ENCODE peak calls at places on chromosomes 4 and X, in eight cellular contexts. I is NCI-H460, L is fibroblast of lung, V is NCI-H1694 treated with DMSO at 0.1 percent for 48 hours, G is NCI-H2081, J is kidney, X is left ventricle myocardium inferior, P is NCI-H1092. Y is an unnamed sample.

GRCh38 chrX:66022742-66023725 is 16.8 kb downstream of the VSIG4 start:
- DNase-seq in I (no peak), L (no peak), V (no peak), G (no peak), J (no peak), X (no peak), P (no peak), Y (no peak)

GRCh38 chr4:66736593-66736992 is 808.7 kb downstream of the CENPC start:
- DNase-seq in I (no peak), L (no peak), V (no peak), G (peak; percentile 14), J (no peak), X (no peak), P (peak; percentile 27), Y (no peak)

GRCh38 chr4:38119663-38120374 is 159.6 kb downstream of the PTTG2 start:
- DNase-seq in I (no peak), L (peak; percentile 82), V (no peak), G (no peak), J (peak; percentile 79), X (no peak), P (no peak), Y (peak; percentile 79)

GRCh38 chr4:55485821-55486220 is 60.9 kb downstream of the CLOCK start:
- DNase-seq in I (no peak), L (no peak), V (no peak), G (no peak), J (no peak), X (no peak), P (no peak), Y (no peak)

GRCh38 chr4:8488791-8489369 is 48.3 kb downstream of the TRMT44 start:
- DNase-seq in I (no peak), L (no peak), V (no peak), G (no peak), J (no peak), X (no peak), P (no peak), Y (no peak)

GRCh38 chr4:26821677-26822503 is 38.8 kb upstream of the STIM2 start:
- DNase-seq in I (no peak), L (no peak), V (no peak), G (no peak), J (no peak), X (no peak), P (no peak), Y (no peak)

GRCh38 chr4:182062936-182063335 is 180.3 kb upstream of the TENM3 start:
- DNase-seq in I (peak; percentile 14), L (peak; percentile 95), V (no peak), G (no peak), J (no peak), X (no peak), P (no peak), Y (no peak)

GRCh38 chr4:48899950-48900349 is 6.6 kb downstream of the OCIAD2 start:
- DNase-seq in I (no peak), L (peak; percentile 86), V (no peak), G (no peak), J (no peak), X (no peak), P (no peak), Y (no peak)

GRCh38 chr4:4849524-4850193 is 9.8 kb upstream of the MSX1 start:
- DNase-seq in I (no peak), L (no peak), V (no peak), G (no peak), J (no peak), X (no peak), P (no peak), Y (no peak)

GRCh38 chr4:168645933-168646768 is 149.3 kb downstream of the PALLD start:
- DNase-seq in I (no peak), L (no peak), V (peak; percentile 83), G (peak; percentile 69), J (no peak), X (peak; percentile 31), P (peak; percentile 86), Y (no peak)

GRCh38 chr4:125331116-125331515 is 16.4 kb downstream of the FAT4 start:
- DNase-seq in I (no peak), L (peak; percentile 9), V (no peak), G (no peak), J (no peak), X (no peak), P (no peak), Y (no peak)

GRCh38 chr4:53576676-53577372 is 14.5 kb downstream of the LNX1 start:
- DNase-seq in I (no peak), L (peak; percentile 43), V (no peak), G (no peak), J (no peak), X (no peak), P (no peak), Y (no peak)

GRCh38 chr4:113278324-113278934 is 229.0 kb downstream of the ANK2 start:
- DNase-seq in I (peak; percentile 69), L (peak; percentile 74), V (peak; percentile 38), G (peak; percentile 73), J (peak; percentile 53), X (peak; percentile 40), P (peak; percentile 71), Y (peak; percentile 39)

GRCh38 chr4:137623013-137623412 is 90.7 kb upstream of the PCDH18 start:
- DNase-seq in I (no peak), L (no peak), V (no peak), G (no peak), J (no peak), X (no peak), P (peak; percentile 58), Y (no peak)

Y was measured in ovary.